ENCODE peak calls at places on chromosomes 1 and 21, in eight cellular contexts. N is stimulated activated CD8-positive, alpha-beta memory T cell treated with anti-CD3 and anti-CD28 coated beads, Interleukin-7, amount 100 ng/mL, for 1 hour; O is activated naive CD4-positive, alpha-beta T cell; L is mucosa of gallbladder; C is right cardiac atrium; D is HTR-8/SVneo; R is EL; Y is cardiac fibroblast. G is an unnamed sample.

GRCh38 chr1:215022204-215022603 is 60.3 kb upstream of the KCNK2 start:
- DNase-seq in N (no peak), O (no peak), L (no peak), C (no peak), D (no peak), R (no peak), Y (no peak), G (no peak)

GRCh38 chr1:165877940-165878556 is 50.6 kb downstream of the UCK2 start:
- DNase-seq in N (no peak), O (no peak), L (no peak), C (no peak), D (no peak), R (no peak), Y (no peak), G (no peak)

GRCh38 chr1:9551984-9552383 is 12.7 kb downstream of the SLC25A33 start:
- DNase-seq in N (no peak), O (no peak), L (no peak), C (no peak), D (no peak), R (no peak), Y (no peak), G (no peak)

GRCh38 chr1:159000627-159001026 is 9.1 kb upstream of the IFI16 start:
- DNase-seq in N (no peak), O (no peak), L (peak), C (peak), D (peak), R (peak), Y (peak), G (peak)

GRCh38 chr1:223056802-223057201 is 86.2 kb downstream of the TLR5 start:
- DNase-seq in N (no peak), O (no peak), L (no peak), C (no peak), D (no peak), R (no peak), Y (no peak), G (no peak)

GRCh38 chr1:157734328-157734727 is 33.8 kb upstream of the FCRL3 start:
- DNase-seq in N (no peak), O (no peak), L (no peak), C (no peak), D (no peak), R (no peak), Y (no peak), G (no peak)

GRCh38 chr1:209960926-209961325 is 22.9 kb downstream of the SYT14 start:
- DNase-seq in N (no peak), O (no peak), L (no peak), C (no peak), D (no peak), R (no peak), Y (no peak), G (no peak)

GRCh38 chr1:164653705-164654104 is 94.7 kb downstream of the PBX1 start:
- DNase-seq in N (no peak), O (no peak), L (no peak), C (no peak), D (no peak), R (no peak), Y (no peak), G (no peak)

GRCh38 chr1:156727914-156728598 is at the start of gene METTL25B:
- DNase-seq in N (no peak), O (peak), L (peak), C (peak), D (peak), R (peak), Y (peak), G (peak)

GRCh38 chr21:21740207-21740606 is 742.0 kb downstream of the NCAM2 start:
- DNase-seq in N (no peak), O (no peak), L (no peak), C (no peak), D (no peak), R (peak), Y (no peak), G (no peak)

GRCh38 chr1:119220980-119221379 is 80.5 kb upstream of the WARS2 start:
- DNase-seq in N (no peak), O (no peak), L (no peak), C (no peak), D (no peak), R (peak), Y (peak), G (no peak)

GRCh38 chr1:108803548-108803947 is 53.3 kb downstream of the AKNAD1 start:
- DNase-seq in N (no peak), O (no peak), L (no peak), C (no peak), D (no peak), R (no peak), Y (no peak), G (no peak)

GRCh38 chr1:111747282-111747734 is 8.1 kb upstream of the INKA2 start:
- DNase-seq in N (no peak), O (no peak), L (peak), C (peak), D (no peak), R (peak), Y (peak), G (peak)

GRCh38 chr1:86104606-86105532 is 51.7 kb downstream of the COL24A1 start:
- DNase-seq in N (no peak), O (no peak), L (peak), C (no peak), D (no peak), R (no peak), Y (no peak), G (no peak)

GRCh38 chr1:28002600-28002999 is 42.8 kb downstream of the XKR8 start:
- DNase-seq in N (no peak), O (no peak), L (no peak), C (no peak), D (no peak), R (no peak), Y (no peak), G (no peak)

GRCh38 chr1:165592945-165593823 is 37.9 kb upstream of the MGST3 start:
- DNase-seq in N (peak), O (peak), L (peak), C (peak), D (peak), R (peak), Y (peak), G (peak)

GRCh38 chr1:50873458-50874187 is 86.4 kb downstream of the FAF1 start:
- DNase-seq in N (peak), O (no peak), L (peak), C (peak), D (peak), R (peak), Y (peak), G (peak)

GRCh38 chr1:147246910-147247655 is 4.6 kb downstream of the CHD1L start:
- DNase-seq in N (no peak), O (no peak), L (no peak), C (no peak), D (no peak), R (no peak), Y (no peak), G (no peak)

GRCh38 chr1:11691302-11691914 is at the start of gene DRAXIN:
- DNase-seq in N (no peak), O (no peak), L (no peak), C (no peak), D (no peak), R (no peak), Y (no peak), G (no peak)

GRCh38 chr1:209368864-209369598 is 214.5 kb upstream of the CAMK1G start:
- DNase-seq in N (no peak), O (no peak), L (no peak), C (peak), D (peak), R (peak), Y (peak), G (peak)

GRCh38 chr1:2637472-2637871 is 4.7 kb upstream of the MMEL1 start:
- DNase-seq in N (no peak), O (no peak), L (no peak), C (no peak), D (no peak), R (no peak), Y (no peak), G (no peak)

GRCh38 chr21:31282095-31282709 is 61.9 kb downstream of the TIAM1 start:
- DNase-seq in N (no peak), O (no peak), L (peak), C (peak), D (peak), R (peak), Y (peak), G (peak)

GRCh38 chr1:180805316-180805715 is 107.4 kb upstream of the KIAA1614 start:
- DNase-seq in N (no peak), O (no peak), L (no peak), C (no peak), D (no peak), R (no peak), Y (no peak), G (no peak)